ENCODE peak calls at places on chromosomes 11 and 22, in six cellular contexts. A, S, Q, P, Z and N are unnamed samples.

GRCh38 chr11:64571410-64572091 is 19.5 kb upstream of the SLC22A12 start:
- DNase-seq in A (no peak), S (no peak), Q (peak; percentile 14), P (no peak), Z (no peak), N (peak; percentile 32)

GRCh38 chr22:28582806-28583205 is 96.8 kb downstream of the TTC28 start:
- DNase-seq in A (no peak), S (no peak), Q (no peak), P (no peak), Z (no peak), N (no peak)

GRCh38 chr11:121687961-121688566 is 235.3 kb upstream of the SORL1-AS1 start:
- DNase-seq in A (no peak), S (no peak), Q (no peak), P (no peak), Z (no peak), N (no peak)

GRCh38 chr11:47391077-47391583 is 12.8 kb upstream of the SPI1 start:
- DNase-seq in A (peak; percentile 51), S (peak; percentile 74), Q (no peak), P (peak; percentile 48), Z (no peak), N (peak; percentile 86)

GRCh38 chr11:680970-681369 is 14.1 kb downstream of the DEAF1 start:
- DNase-seq in A (no peak), S (no peak), Q (no peak), P (no peak), Z (no peak), N (no peak)

GRCh38 chr11:109704432-109704831 is 282.4 kb downstream of the C11orf87 start:
- DNase-seq in A (no peak), S (no peak), Q (no peak), P (no peak), Z (no peak), N (no peak)

GRCh38 chr11:26333906-26334305 is 2.0 kb downstream of the ANO3 start:
- DNase-seq in A (no peak), S (no peak), Q (no peak), P (no peak), Z (no peak), N (no peak)

GRCh38 chr11:19951558-19952083 is 208.7 kb downstream of the DBX1 start:
- DNase-seq in A (no peak), S (no peak), Q (no peak), P (no peak), Z (peak; percentile 31), N (no peak)

GRCh38 chr11:61756452-61757212 is 4.2 kb downstream of the MYRF start:
- DNase-seq in A (no peak), S (no peak), Q (no peak), P (no peak), Z (no peak), N (no peak)

GRCh38 chr11:12377106-12377823 is at the start of gene PARVA:
- DNase-seq in A (peak; percentile 76), S (peak; percentile 92), Q (peak; percentile 72), P (peak; percentile 76), Z (peak; percentile 36), N (peak; percentile 75)

GRCh38 chr11:65440831-65441499 is 18.4 kb downstream of the NEAT1 start:
- DNase-seq in A (no peak), S (peak; percentile 34), Q (no peak), P (no peak), Z (no peak), N (no peak)

GRCh38 chr11:13745165-13745564 is 76.7 kb downstream of the FAR1 start:
- DNase-seq in A (no peak), S (no peak), Q (no peak), P (no peak), Z (no peak), N (no peak)

GRCh38 chr11:75078233-75078632 is 18.4 kb downstream of the OR2AT4 start:
- DNase-seq in A (no peak), S (no peak), Q (no peak), P (no peak), Z (no peak), N (no peak)

GRCh38 chr11:65625628-65626342 is 10.2 kb downstream of the PCNX3 start:
- DNase-seq in A (peak; percentile 70), S (peak; percentile 84), Q (no peak), P (peak; percentile 69), Z (peak; percentile 38), N (peak; percentile 81)

GRCh38 chr11:134270250-134270714 is 5.9 kb upstream of the GLB1L3 start:
- DNase-seq in A (no peak), S (no peak), Q (no peak), P (no peak), Z (no peak), N (no peak)
- TF ChIP-seq CTCF in A (no peak), S (no peak), Q (no peak), P (no peak), Z (no peak), N (no peak)

GRCh38 chr11:69011624-69012091 is 1.4 kb downstream of the MRGPRF start:
- DNase-seq in A (no peak), S (peak; percentile 61), Q (no peak), P (no peak), Z (no peak), N (peak; percentile 32)

GRCh38 chr11:69012092-69013008 is 696 bp downstream of the MRGPRF start:
- DNase-seq in A (no peak), S (peak; percentile 74), Q (peak; percentile 70), P (no peak), Z (no peak), N (peak; percentile 30)

GRCh38 chr11:69013009-69013951 is at the start of gene MRGPRF:
- DNase-seq in A (peak; percentile 92), S (peak; percentile 96), Q (peak; percentile 97), P (peak; percentile 92), Z (peak; percentile 93), N (peak; percentile 75)

GRCh38 chr11:69014936-69015549 is 2.0 kb upstream of the MRGPRF start:
- DNase-seq in A (no peak), S (no peak), Q (peak; percentile 34), P (no peak), Z (no peak), N (no peak)

DNA sequence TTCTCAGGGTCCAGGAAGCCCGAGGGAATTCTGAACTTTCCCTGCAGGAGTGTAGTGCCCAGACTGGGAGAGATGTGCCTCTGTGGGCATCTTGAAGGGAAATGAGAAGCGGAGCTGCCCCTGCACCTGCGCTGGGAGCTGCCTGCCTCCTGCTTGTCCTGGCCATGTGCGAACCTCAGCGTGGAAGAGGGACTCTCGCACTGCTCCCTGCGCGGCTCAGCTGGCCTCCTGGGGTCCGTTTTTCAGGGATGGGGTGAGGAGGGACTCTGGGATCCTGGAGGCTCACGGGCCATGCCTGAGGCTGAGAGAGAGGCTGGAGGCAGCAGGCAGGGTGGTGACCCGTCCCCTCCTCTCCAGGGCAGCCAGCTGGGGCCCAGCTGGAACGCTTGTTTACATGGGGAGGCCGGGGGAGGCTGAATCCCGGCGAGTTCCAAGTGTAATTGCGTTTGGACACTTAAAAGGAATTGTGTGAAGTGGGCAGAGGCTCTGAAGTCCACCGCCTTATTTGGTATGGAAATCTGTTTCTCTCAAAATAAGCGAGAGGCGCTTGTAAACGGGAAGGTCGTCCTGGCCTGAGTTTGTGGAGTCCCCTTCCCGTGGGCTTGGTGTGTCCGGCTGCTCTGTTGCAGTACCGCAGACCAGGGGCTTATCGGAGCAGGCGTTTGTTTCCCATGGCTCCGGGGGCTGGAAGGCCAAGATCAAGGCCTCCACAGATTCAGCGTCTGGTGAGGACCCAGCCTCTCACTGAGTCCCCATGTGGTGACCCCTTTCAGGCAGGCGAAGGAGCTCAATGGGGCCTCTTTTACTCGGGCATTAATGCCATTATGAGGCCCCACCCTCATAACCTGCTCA is 1.3 kb upstream of the MRGPRF start:
- DNase-seq in A (peak; percentile 76), S (peak; percentile 91), Q (peak; percentile 84), P (peak; percentile 80), Z (no peak), N (no peak)
- H3K4me3 ChIP-seq in A (peak overlapping the region; percentile 66), S (no peak overlapping the region), Q (peak overlapping the region; percentile 67), P (peak overlapping the region; percentile 54), Z (peak overlapping the region; percentile 4), N (peak overlapping the region; percentile 54)

DNA sequence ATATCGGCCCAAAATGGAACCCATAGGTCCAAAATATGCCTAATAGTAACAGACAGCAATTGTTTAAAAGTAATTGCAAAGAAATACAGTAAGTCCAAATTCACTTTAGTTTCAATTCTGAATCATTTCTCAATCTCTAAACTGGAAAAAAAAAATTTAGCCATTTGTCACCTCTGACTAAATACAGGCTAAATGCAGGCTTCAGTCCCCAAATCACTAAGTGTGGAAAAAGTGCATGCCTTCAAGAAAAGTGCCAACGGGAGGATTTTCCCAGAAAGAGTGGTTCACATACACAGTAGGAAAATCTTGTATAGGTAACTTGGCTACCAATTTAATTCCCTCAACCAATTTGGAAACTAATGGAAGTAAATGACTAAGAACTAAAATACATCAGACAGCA is 35.7 kb downstream of the SIK3 start:
- DNase-seq in A (no peak), S (no peak), Q (no peak), P (no peak), Z (no peak), N (no peak)
- H3K4me1 ChIP-seq in A (peaks cover 51% of the 10 kb centered on the region), S (no peaks in the 10 kb centered on the region), Q (peaks cover 7% of the 10 kb centered on the region), P (peaks cover 50% of the 10 kb centered on the region), Z (no peaks in the 10 kb centered on the region), N (peaks cover 28% of the 10 kb centered on the region)

GRCh38 chr11:73372371-73372993 is 3.7 kb upstream of the RELT start:
- DNase-seq in A (no peak), S (no peak), Q (no peak), P (no peak), Z (no peak), N (no peak)
- TF ChIP-seq CTCF in A (peak; percentile 29), S (no peak), Q (no peak), P (peak; percentile 30), Z (no peak), N (no peak)

GRCh38 chr11:68015467-68015866 is 5.3 kb downstream of the ALDH3B1 start:
- DNase-seq in A (no peak), S (no peak), Q (no peak), P (no peak), Z (no peak), N (no peak)

GRCh38 chr11:68014966-68015447 is 4.9 kb downstream of the ALDH3B1 start:
- DNase-seq in A (no peak), S (no peak), Q (no peak), P (no peak), Z (no peak), N (no peak)

GRCh38 chr11:68012843-68013610 is 2.9 kb downstream of the ALDH3B1 start:
- DNase-seq in A (no peak), S (peak; percentile 89), Q (no peak), P (no peak), Z (peak; percentile 49), N (peak; percentile 86)

GRCh38 chr11:68013611-68014156 is 3.6 kb downstream of the ALDH3B1 start:
- DNase-seq in A (no peak), S (peak; percentile 71), Q (no peak), P (no peak), Z (no peak), N (no peak)

GRCh38 chr11:68014157-68014965 is 4.2 kb downstream of the ALDH3B1 start:
- DNase-seq in A (no peak), S (peak; percentile 94), Q (peak; percentile 51), P (no peak), Z (peak; percentile 61), N (peak; percentile 92)
- H3K4me3 ChIP-seq in A (no peak overlapping the region), S (no peak overlapping the region), Q (no peak overlapping the region), P (no peak overlapping the region), Z (no peak overlapping the region), N (peak overlapping the region; percentile 22)